ENCODE peak calls at places on chromosomes 13 and 19, in nine cellular contexts. L, R, H, J, O, V, B, U and Q are unnamed samples.

GRCh38 chr19:16262618-16263017 is 62.0 kb upstream of the KLF2 start:
- DNase-seq in U (peak; percentile 24), O (no peak), J (no peak), H (no peak), V (no peak), R (peak; percentile 36), B (no peak), L (peak; percentile 49), Q (no peak)

GRCh38 chr13:66574606-66575005 is 655.5 kb downstream of the PCDH9 start:
- DNase-seq in L (no peak), O (no peak), B (no peak), J (no peak), U (peak; percentile 3), R (no peak), H (no peak), V (peak; percentile 74), Q (no peak)

GRCh38 chr19:47036233-47036651 is 12.2 kb downstream of the TMEM160 start:
- DNase-seq in B (no peak), V (no peak), J (no peak), O (no peak), L (no peak), U (no peak), R (no peak), H (no peak), Q (no peak)

GRCh38 chr13:36051082-36051481 is 80.1 kb downstream of the DCLK1 start:
- DNase-seq in L (no peak), R (no peak), B (no peak), J (no peak), H (no peak), U (peak; percentile 37), O (no peak), V (no peak), Q (no peak)

GRCh38 chr13:110942248-110942981 is 27.5 kb upstream of the ANKRD10 start:
- DNase-seq in J (no peak), L (no peak), O (no peak), R (no peak), U (no peak), B (no peak), H (no peak), V (peak; percentile 21), Q (no peak)

GRCh38 chr19:7811989-7812388 is 18.0 kb upstream of the EVI5L start:
- DNase-seq in L (no peak), U (no peak), R (no peak), H (no peak), J (no peak), V (no peak), O (no peak), B (no peak), Q (no peak)

GRCh38 chr19:52898101-52898500 is 666 bp upstream of the ZNF320 start:
- DNase-seq in B (no peak), R (no peak), J (no peak), O (no peak), L (no peak), H (no peak), U (no peak), V (no peak), Q (no peak)

GRCh38 chr13:100512422-100512821 is 76.2 kb downstream of the GGACT start:
- DNase-seq in V (peak; percentile 67), O (no peak), B (no peak), J (no peak), H (peak; percentile 5), U (no peak), L (no peak), R (peak; percentile 12), Q (no peak)

GRCh38 chr19:7482584-7483439 is 6.0 kb downstream of the PEX11G start:
- DNase-seq in L (peak; percentile 30), H (peak; percentile 14), U (no peak), R (peak; percentile 38), J (no peak), O (no peak), V (no peak), B (peak; percentile 43), Q (no peak)

GRCh38 chr13:48216204-48216711 is 16.7 kb upstream of the ITM2B start:
- DNase-seq in U (no peak), O (no peak), L (no peak), V (no peak), J (no peak), B (no peak), R (no peak), H (no peak), Q (no peak)

GRCh38 chr19:31439270-31439573 is 90.0 kb upstream of the TSHZ3 start:
- DNase-seq in L (no peak), O (no peak), B (no peak), R (no peak), V (no peak), H (no peak), J (no peak), U (no peak), Q (no peak)

GRCh38 chr13:44385401-44385800 is 11.8 kb downstream of the SERP2 start:
- DNase-seq in R (no peak), J (no peak), B (no peak), V (no peak), U (no peak), H (no peak), O (no peak), L (no peak), Q (no peak)

GRCh38 chr13:79060216-79060615 is 345.8 kb downstream of the RBM26 start:
- DNase-seq in J (no peak), R (no peak), H (no peak), V (no peak), L (no peak), B (no peak), O (no peak), U (no peak), Q (no peak)

GRCh38 chr19:10812902-10813404 is 23.1 kb downstream of the TMED1 start:
- DNase-seq in O (no peak), V (peak; percentile 96), L (peak; percentile 95), B (no peak), U (peak; percentile 92), J (no peak), R (peak; percentile 95), H (peak; percentile 93), Q (no peak)
- TF ChIP-seq CTCF in O (no peak), V (peak; percentile 29), L (no peak), B (no peak), U (peak; percentile 7), J (no peak), R (no peak), H (peak; percentile 18), Q (no peak)

GRCh38 chr19:48637948-48638830 is 1.0 kb upstream of the DBP start:
- DNase-seq in L (peak; percentile 97), U (peak; percentile 98), B (peak; percentile 77), V (peak; percentile 99), O (peak; percentile 76), H (peak; percentile 97), J (peak; percentile 85), R (peak; percentile 99), Q (no peak)
- TF ChIP-seq CTCF in L (peak; percentile 5), U (no peak), B (no peak), V (peak; percentile 31), O (peak; percentile 10), H (peak; percentile 20), J (peak; percentile 19), R (no peak), Q (no peak)

DNA sequence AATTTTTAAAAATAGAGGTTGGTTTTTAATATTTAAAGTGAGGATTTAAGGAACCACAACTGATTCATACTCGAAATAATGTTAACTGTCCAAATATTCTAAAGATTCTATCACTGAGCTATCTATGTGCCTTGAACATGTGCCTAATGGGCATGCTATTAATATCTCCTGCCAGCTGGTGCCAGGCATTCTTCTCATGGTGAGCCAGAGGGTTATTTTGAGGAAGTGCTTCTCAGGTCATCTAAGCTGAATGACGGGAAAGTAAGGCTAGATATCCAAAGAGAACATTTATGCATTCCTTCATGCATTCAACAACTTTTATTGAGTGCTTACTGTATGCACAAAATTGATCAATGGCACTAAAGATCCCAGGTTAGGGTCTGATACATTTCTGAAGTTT is 138.2 kb downstream of the PIBF1 start:
- DNase-seq in H (no peak), B (peak; percentile 32), L (no peak), O (no peak), V (no peak), R (peak; percentile 8), U (peak; percentile 16), J (no peak), Q (no peak)
- TF ChIP-seq CTCF in H (no peak), B (no peak), L (no peak), O (no peak), V (no peak), R (no peak), U (no peak), J (no peak), Q (no peak)

GRCh38 chr19:39342647-39343305 is 555 bp downstream of the SAMD4B start:
- DNase-seq in L (no peak), V (peak; percentile 32), B (no peak), J (no peak), R (peak; percentile 36), H (no peak), O (no peak), U (no peak), Q (no peak)

GRCh38 chr19:39347332-39348227 is 5.4 kb downstream of the SAMD4B start:
- DNase-seq in O (no peak), H (no peak), U (no peak), J (no peak), V (peak; percentile 32), L (peak; percentile 52), R (no peak), B (no peak), Q (no peak)

GRCh38 chr19:39341720-39342604 is at the start of gene SAMD4B:
- DNase-seq in V (peak; percentile 99), L (peak; percentile 98), O (peak; percentile 96), J (peak; percentile 100), B (peak; percentile 99), H (peak; percentile 98), R (peak; percentile 99), U (peak; percentile 97), Q (peak; percentile 91)

GRCh38 chr19:39349326-39349725 is 7.1 kb downstream of the SAMD4B start:
- DNase-seq in L (no peak), O (no peak), J (no peak), U (no peak), V (no peak), H (no peak), B (no peak), R (no peak), Q (no peak)

DNA sequence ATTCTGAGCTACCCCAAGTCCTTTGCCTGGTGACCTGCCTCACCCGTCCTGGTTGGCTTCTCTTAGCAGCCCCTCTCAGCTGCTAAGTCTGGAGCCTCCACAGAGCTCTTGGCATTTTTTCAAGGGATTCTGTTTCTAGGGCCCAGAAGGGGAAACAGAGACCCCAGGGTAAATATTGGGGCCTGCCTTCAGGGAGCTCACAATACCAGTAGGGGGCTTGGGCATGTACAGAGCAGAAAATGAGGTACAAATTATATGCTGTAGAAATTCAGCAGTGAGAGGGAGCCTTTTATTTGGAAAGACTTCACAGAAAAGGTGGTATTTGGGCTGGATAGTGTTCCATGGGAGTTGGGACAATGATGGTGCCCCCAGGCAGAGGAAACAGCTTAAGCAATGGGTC is 3.7 kb downstream of the SAMD4B start:
- DNase-seq in U (no peak), V (no peak), H (no peak), J (no peak), R (no peak), O (no peak), B (no peak), L (no peak), Q (no peak)
- TF ChIP-seq CTCF in U (no peak), V (peak; percentile 43), H (peak; percentile 9), J (no peak), R (no peak), O (no peak), B (no peak), L (peak; percentile 27), Q (no peak)